ENCODE peak calls at places on chromosomes 2 and 18, in nine cellular contexts. One of them, this sample, is unnamed. For H3K36me3, the result is how much of the 10 kb centered on the place peaks cover.

GRCh38 chr18:8508320-8508719 is 100.9 kb upstream of the RAB12 start:
- DNase-seq in IMR-90: no peak
- DNase-seq in adrenal gland: no peak
- DNase-seq in psoas muscle: no peak
- DNase-seq in WERI-Rb-1: no peak
- DNase-seq in cardiac muscle cell: no peak
- DNase-seq in upper lobe of right lung: no peak
- DNase-seq in esophagus squamous epithelium: no peak
- DNase-seq in HCT116: no peak
- DNase-seq in this sample: no peak

GRCh38 chr2:85175369-85176299 is 42.4 kb downstream of the TCF7L1 start:
- DNase-seq in esophagus squamous epithelium: no peak
- DNase-seq in IMR-90: peak
- DNase-seq in cardiac muscle cell: no peak
- DNase-seq in upper lobe of right lung: peak
- DNase-seq in psoas muscle: peak
- DNase-seq in HCT116: no peak
- DNase-seq in adrenal gland: no peak
- DNase-seq in WERI-Rb-1: no peak
- DNase-seq in this sample: no peak

GRCh38 chr2:211228559-211228958 is 672.2 kb downstream of the CPS1 start:
- DNase-seq in upper lobe of right lung: peak
- DNase-seq in HCT116: no peak
- DNase-seq in WERI-Rb-1: no peak
- DNase-seq in IMR-90: no peak
- DNase-seq in esophagus squamous epithelium: no peak
- DNase-seq in adrenal gland: no peak
- DNase-seq in cardiac muscle cell: no peak
- DNase-seq in psoas muscle: no peak
- DNase-seq in this sample: no peak

GRCh38 chr2:70796247-70796646 is 5.8 kb upstream of the FIGLA start:
- DNase-seq in cardiac muscle cell: no peak
- DNase-seq in WERI-Rb-1: peak
- DNase-seq in adrenal gland: no peak
- DNase-seq in upper lobe of right lung: no peak
- DNase-seq in IMR-90: no peak
- DNase-seq in HCT116: no peak
- DNase-seq in esophagus squamous epithelium: no peak
- DNase-seq in psoas muscle: no peak
- DNase-seq in this sample: no peak

GRCh38 chr2:108215794-108216211 is 24.0 kb upstream of the SULT1C3 start:
- DNase-seq in adrenal gland: no peak
- DNase-seq in upper lobe of right lung: peak
- DNase-seq in HCT116: peak
- DNase-seq in WERI-Rb-1: no peak
- DNase-seq in IMR-90: peak
- DNase-seq in cardiac muscle cell: peak
- DNase-seq in esophagus squamous epithelium: no peak
- DNase-seq in psoas muscle: no peak
- DNase-seq in this sample: no peak

GRCh38 chr2:24920813-24921441 is 890 bp upstream of the ADCY3 start:
- DNase-seq in esophagus squamous epithelium: no peak
- DNase-seq in upper lobe of right lung: no peak
- DNase-seq in HCT116: no peak
- DNase-seq in IMR-90: no peak
- DNase-seq in psoas muscle: no peak
- DNase-seq in cardiac muscle cell: no peak
- DNase-seq in adrenal gland: no peak
- DNase-seq in WERI-Rb-1: peak
- DNase-seq in this sample: no peak

GRCh38 chr18:7273301-7273911 is 42.5 kb downstream of the LRRC30 start:
- DNase-seq in WERI-Rb-1: no peak
- DNase-seq in adrenal gland: peak
- DNase-seq in esophagus squamous epithelium: no peak
- DNase-seq in IMR-90: peak
- DNase-seq in cardiac muscle cell: no peak
- DNase-seq in HCT116: no peak
- DNase-seq in psoas muscle: peak
- DNase-seq in upper lobe of right lung: peak
- DNase-seq in this sample: no peak

GRCh38 chr2:179096090-179096489 is 46.2 kb upstream of the CCDC141 start:
- DNase-seq in psoas muscle: no peak
- DNase-seq in HCT116: no peak
- DNase-seq in adrenal gland: no peak
- DNase-seq in WERI-Rb-1: no peak
- DNase-seq in upper lobe of right lung: no peak
- DNase-seq in IMR-90: no peak
- DNase-seq in esophagus squamous epithelium: no peak
- DNase-seq in cardiac muscle cell: no peak
- DNase-seq in this sample: no peak

GRCh38 chr2:8857709-8858108 is 20.3 kb upstream of the KIDINS220 start:
- DNase-seq in cardiac muscle cell: no peak
- DNase-seq in IMR-90: no peak
- DNase-seq in upper lobe of right lung: no peak
- DNase-seq in psoas muscle: no peak
- DNase-seq in HCT116: no peak
- DNase-seq in WERI-Rb-1: no peak
- DNase-seq in esophagus squamous epithelium: no peak
- DNase-seq in adrenal gland: no peak
- DNase-seq in this sample: no peak

GRCh38 chr2:18949871-18950597 is 360.7 kb upstream of the NT5C1B start:
- DNase-seq in upper lobe of right lung: no peak
- DNase-seq in psoas muscle: no peak
- DNase-seq in cardiac muscle cell: no peak
- DNase-seq in HCT116: no peak
- DNase-seq in esophagus squamous epithelium: no peak
- DNase-seq in IMR-90: peak
- DNase-seq in WERI-Rb-1: no peak
- DNase-seq in adrenal gland: no peak
- DNase-seq in this sample: peak

GRCh38 chr2:47079515-47080412 is 75.3 kb downstream of the STPG4 start:
- DNase-seq in WERI-Rb-1: no peak
- DNase-seq in psoas muscle: no peak
- DNase-seq in adrenal gland: no peak
- DNase-seq in esophagus squamous epithelium: no peak
- DNase-seq in cardiac muscle cell: no peak
- DNase-seq in IMR-90: no peak
- DNase-seq in HCT116: no peak
- DNase-seq in upper lobe of right lung: peak
- DNase-seq in this sample: no peak

GRCh38 chr2:225041210-225041870 is 928 bp downstream of the DOCK10 start:
- DNase-seq in cardiac muscle cell: no peak
- DNase-seq in HCT116: no peak
- DNase-seq in adrenal gland: no peak
- DNase-seq in WERI-Rb-1: no peak
- DNase-seq in upper lobe of right lung: peak
- DNase-seq in esophagus squamous epithelium: no peak
- DNase-seq in IMR-90: peak
- DNase-seq in psoas muscle: peak
- DNase-seq in this sample: no peak

GRCh38 chr2:56185101-56185581 is 1.4 kb downstream of the CCDC85A start:
- DNase-seq in adrenal gland: peak
- DNase-seq in esophagus squamous epithelium: no peak
- DNase-seq in HCT116: no peak
- DNase-seq in WERI-Rb-1: no peak
- DNase-seq in IMR-90: no peak
- DNase-seq in cardiac muscle cell: peak
- DNase-seq in psoas muscle: peak
- DNase-seq in upper lobe of right lung: peak
- DNase-seq in this sample: no peak

DNA sequence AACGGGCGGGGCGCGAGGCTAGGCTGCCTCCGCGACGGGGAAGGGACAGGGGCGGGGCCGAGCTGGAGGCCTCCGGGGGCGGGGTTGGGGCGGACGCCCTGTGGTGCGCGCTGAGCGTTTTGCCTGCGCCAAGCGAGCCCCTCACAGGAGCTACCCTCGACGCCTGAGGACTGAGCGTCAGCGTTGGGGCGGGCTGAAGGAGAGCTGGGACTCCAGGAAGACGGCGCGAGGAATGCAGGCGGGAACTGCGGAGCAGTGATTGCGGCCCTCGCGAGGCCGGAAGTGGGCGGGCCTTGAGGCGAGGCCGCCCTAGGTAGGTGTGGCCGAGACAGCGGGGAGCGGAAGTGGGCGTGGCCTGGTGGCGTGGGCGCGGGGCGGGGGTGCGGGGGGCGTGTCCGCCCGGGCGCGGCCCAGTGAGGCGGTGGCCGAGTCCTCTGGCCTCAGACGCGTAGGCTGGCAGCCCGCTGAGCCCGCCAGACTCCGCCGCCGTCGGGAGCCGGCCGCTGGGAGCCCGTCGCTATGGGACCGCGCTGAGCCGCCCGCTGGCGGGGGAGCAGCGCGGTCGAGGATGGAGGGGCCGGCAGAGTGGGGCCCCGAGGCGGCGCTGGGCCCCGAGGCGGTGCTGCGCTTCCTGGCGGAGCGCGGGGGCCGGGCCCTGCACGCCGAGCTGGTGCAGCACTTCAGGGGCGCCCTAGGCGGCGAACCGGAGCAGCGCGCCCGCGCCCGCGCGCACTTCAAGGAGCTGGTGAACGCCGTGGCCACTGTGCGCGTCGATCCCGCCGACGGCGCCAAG is at the start of the genes SEPTIN10 and SOWAHC:
- DNase-seq in WERI-Rb-1: peak
- DNase-seq in HCT116: peak
- DNase-seq in cardiac muscle cell: peak
- DNase-seq in esophagus squamous epithelium: peak
- DNase-seq in psoas muscle: peak
- DNase-seq in adrenal gland: peak
- DNase-seq in upper lobe of right lung: peak
- DNase-seq in IMR-90: peak
- DNase-seq in this sample: peak
- H3K4me3 ChIP-seq in WERI-Rb-1: peak
- H3K4me3 ChIP-seq in HCT116: peak
- H3K4me3 ChIP-seq in cardiac muscle cell: peak
- H3K4me3 ChIP-seq in esophagus squamous epithelium: peak
- H3K4me3 ChIP-seq in psoas muscle: peak
- H3K4me3 ChIP-seq in adrenal gland: peak
- H3K4me3 ChIP-seq in upper lobe of right lung: peak
- H3K4me3 ChIP-seq in IMR-90: peak
- H3K4me3 ChIP-seq in this sample: peak

DNA sequence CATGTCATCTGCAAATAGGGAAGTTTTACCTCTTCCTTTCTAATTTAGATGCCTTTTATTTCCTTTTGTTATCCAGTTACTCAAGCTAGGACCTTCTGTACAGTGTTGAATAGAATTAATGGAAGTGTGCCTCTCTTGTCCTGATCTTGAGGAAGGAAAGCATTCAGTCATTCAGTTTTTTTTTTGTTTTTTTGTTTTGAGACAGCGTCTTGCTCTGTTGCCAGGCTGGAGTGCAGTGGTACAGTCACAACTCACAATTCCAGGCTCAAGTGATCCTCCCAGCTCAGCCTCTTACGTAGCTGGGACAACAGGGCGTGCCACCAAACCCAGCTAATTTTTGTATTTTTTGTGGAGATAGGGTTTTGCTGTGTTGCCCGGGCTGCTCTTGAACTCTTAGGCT is 203.9 kb upstream of the ALPP start:
- DNase-seq in IMR-90: no peak
- DNase-seq in cardiac muscle cell: no peak
- DNase-seq in adrenal gland: no peak
- DNase-seq in esophagus squamous epithelium: no peak
- DNase-seq in psoas muscle: no peak
- DNase-seq in WERI-Rb-1: no peak
- DNase-seq in HCT116: no peak
- DNase-seq in upper lobe of right lung: no peak
- DNase-seq in this sample: no peak
- TF ChIP-seq CTCF in IMR-90: no peak
- TF ChIP-seq CTCF in cardiac muscle cell: no peak
- TF ChIP-seq CTCF in adrenal gland: no peak
- TF ChIP-seq CTCF in esophagus squamous epithelium: no peak
- TF ChIP-seq CTCF in psoas muscle: no peak
- TF ChIP-seq CTCF in WERI-Rb-1: no peak
- TF ChIP-seq CTCF in HCT116: no peak
- TF ChIP-seq CTCF in upper lobe of right lung: no peak
- TF ChIP-seq CTCF in this sample: no peak

DNA sequence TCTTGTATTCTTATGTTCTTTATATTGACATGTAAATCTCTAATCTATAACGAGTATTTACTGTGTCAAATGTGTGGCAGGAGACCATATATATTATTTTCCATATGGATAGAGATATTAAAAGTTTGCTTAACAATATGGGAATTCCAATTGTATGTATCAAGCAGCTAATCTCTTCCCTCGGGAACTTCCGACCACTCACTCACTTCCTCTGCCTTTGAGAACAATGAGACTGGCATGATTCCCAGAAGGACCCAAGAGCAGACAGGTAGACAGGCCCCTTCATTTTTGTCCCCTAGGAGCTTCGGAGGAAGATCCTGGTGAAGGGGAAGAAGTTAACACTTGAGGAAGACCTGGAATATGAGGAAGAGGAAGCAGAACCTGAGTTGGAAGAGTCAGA is 24.1 kb downstream of the PLCD4 start:
- DNase-seq in cardiac muscle cell: no peak
- DNase-seq in IMR-90: peak
- DNase-seq in HCT116: peak
- DNase-seq in esophagus squamous epithelium: no peak
- DNase-seq in upper lobe of right lung: no peak
- DNase-seq in adrenal gland: no peak
- DNase-seq in psoas muscle: no peak
- DNase-seq in WERI-Rb-1: no peak
- DNase-seq in this sample: no peak
- H3K36me3 ChIP-seq in cardiac muscle cell: under half
- H3K36me3 ChIP-seq in IMR-90: under half
- H3K36me3 ChIP-seq in HCT116: under half
- H3K36me3 ChIP-seq in esophagus squamous epithelium: under half
- H3K36me3 ChIP-seq in upper lobe of right lung: under half
- H3K36me3 ChIP-seq in adrenal gland: under half
- H3K36me3 ChIP-seq in psoas muscle: under half
- H3K36me3 ChIP-seq in WERI-Rb-1: under half
- H3K36me3 ChIP-seq in this sample: under half

GRCh38 chr2:212345966-212346365 is 192.6 kb downstream of the ERBB4 start:
- DNase-seq in cardiac muscle cell: peak
- DNase-seq in WERI-Rb-1: no peak
- DNase-seq in adrenal gland: no peak
- DNase-seq in HCT116: no peak
- DNase-seq in upper lobe of right lung: no peak
- DNase-seq in psoas muscle: no peak
- DNase-seq in esophagus squamous epithelium: no peak
- DNase-seq in IMR-90: no peak
- DNase-seq in this sample: no peak

GRCh38 chr2:212344131-212344530 is 194.5 kb downstream of the ERBB4 start:
- DNase-seq in IMR-90: no peak
- DNase-seq in adrenal gland: no peak
- DNase-seq in HCT116: no peak
- DNase-seq in upper lobe of right lung: no peak
- DNase-seq in WERI-Rb-1: no peak
- DNase-seq in cardiac muscle cell: no peak
- DNase-seq in esophagus squamous epithelium: no peak
- DNase-seq in psoas muscle: no peak
- DNase-seq in this sample: no peak

GRCh38 chr2:212354382-212354781 is 184.2 kb downstream of the ERBB4 start:
- DNase-seq in adrenal gland: no peak
- DNase-seq in psoas muscle: no peak
- DNase-seq in esophagus squamous epithelium: no peak
- DNase-seq in cardiac muscle cell: no peak
- DNase-seq in HCT116: no peak
- DNase-seq in upper lobe of right lung: no peak
- DNase-seq in IMR-90: no peak
- DNase-seq in WERI-Rb-1: no peak
- DNase-seq in this sample: no peak

GRCh38 chr2:212346865-212347264 is 191.7 kb downstream of the ERBB4 start:
- DNase-seq in upper lobe of right lung: no peak
- DNase-seq in adrenal gland: no peak
- DNase-seq in cardiac muscle cell: no peak
- DNase-seq in IMR-90: no peak
- DNase-seq in esophagus squamous epithelium: no peak
- DNase-seq in WERI-Rb-1: no peak
- DNase-seq in HCT116: no peak
- DNase-seq in psoas muscle: no peak
- DNase-seq in this sample: no peak

GRCh38 chr2:212348501-212348900 is 190.1 kb downstream of the ERBB4 start:
- DNase-seq in psoas muscle: no peak
- DNase-seq in esophagus squamous epithelium: no peak
- DNase-seq in WERI-Rb-1: no peak
- DNase-seq in cardiac muscle cell: no peak
- DNase-seq in IMR-90: no peak
- DNase-seq in adrenal gland: no peak
- DNase-seq in upper lobe of right lung: no peak
- DNase-seq in HCT116: no peak
- DNase-seq in this sample: no peak
- H3K4me3 ChIP-seq in psoas muscle: no peak
- H3K4me3 ChIP-seq in esophagus squamous epithelium: no peak
- H3K4me3 ChIP-seq in WERI-Rb-1: no peak
- H3K4me3 ChIP-seq in cardiac muscle cell: no peak
- H3K4me3 ChIP-seq in IMR-90: no peak
- H3K4me3 ChIP-seq in adrenal gland: no peak
- H3K4me3 ChIP-seq in upper lobe of right lung: no peak
- H3K4me3 ChIP-seq in HCT116: no peak
- H3K4me3 ChIP-seq in this sample: no peak